ENCODE peak calls at places on chromosomes 3 and 15, in five cellular contexts. One of them, this sample, is unnamed.
A peak's percentile ranks its signal among the peaks of the same experiment; 100 is the strongest.

GRCh38 chr3:102233881-102234280 is 200.9 kb upstream of the ZPLD1 start:
- DNase-seq in AG09319: no peak
- DNase-seq in HFFc6: no peak
- DNase-seq in heart right ventricle: no peak
- DNase-seq in GM23338: no peak
- DNase-seq in this sample: no peak

GRCh38 chr3:177946965-177947364 is 589.3 kb upstream of the KCNMB2 start:
- DNase-seq in AG09319: peak; percentile 62
- DNase-seq in HFFc6: no peak
- DNase-seq in heart right ventricle: no peak
- DNase-seq in GM23338: no peak
- DNase-seq in this sample: no peak

GRCh38 chr15:94070341-94071275 is 160.8 kb upstream of the MCTP2 start:
- DNase-seq in AG09319: no peak
- DNase-seq in HFFc6: peak; percentile 41
- DNase-seq in heart right ventricle: no peak
- DNase-seq in GM23338: peak; percentile 31
- DNase-seq in this sample: peak; percentile 24

GRCh38 chr3:134364061-134364935 is 9.9 kb downstream of the AMOTL2 start:
- DNase-seq in AG09319: peak; percentile 93
- DNase-seq in HFFc6: peak; percentile 97
- DNase-seq in heart right ventricle: peak; percentile 94
- DNase-seq in GM23338: peak; percentile 99
- DNase-seq in this sample: peak; percentile 89

GRCh38 chr15:29345549-29346525 is 76.2 kb upstream of the NSMCE3 start:
- DNase-seq in AG09319: no peak
- DNase-seq in HFFc6: no peak
- DNase-seq in heart right ventricle: no peak
- DNase-seq in GM23338: peak; percentile 85
- DNase-seq in this sample: no peak

GRCh38 chr3:188476930-188477329 is 323.0 kb downstream of the LPP start:
- DNase-seq in AG09319: no peak
- DNase-seq in HFFc6: no peak
- DNase-seq in heart right ventricle: no peak
- DNase-seq in GM23338: peak; percentile 21
- DNase-seq in this sample: no peak

GRCh38 chr3:64084640-64085039 is 61.3 kb upstream of the PSMD6 start:
- DNase-seq in AG09319: no peak
- DNase-seq in HFFc6: peak; percentile 96
- DNase-seq in heart right ventricle: no peak
- DNase-seq in GM23338: no peak
- DNase-seq in this sample: no peak

GRCh38 chr15:30984542-30984941 is 6.9 kb downstream of the MTMR10 start:
- DNase-seq in AG09319: no peak
- DNase-seq in HFFc6: no peak
- DNase-seq in heart right ventricle: no peak
- DNase-seq in GM23338: no peak
- DNase-seq in this sample: no peak

GRCh38 chr15:78110096-78110495 is 17.7 kb downstream of the SH2D7 start:
- DNase-seq in AG09319: no peak
- DNase-seq in HFFc6: no peak
- DNase-seq in heart right ventricle: no peak
- DNase-seq in GM23338: no peak
- DNase-seq in this sample: no peak

GRCh38 chr3:154060606-154061380 is 60.4 kb upstream of the ARHGEF26 start:
- DNase-seq in AG09319: peak; percentile 51
- DNase-seq in HFFc6: no peak
- DNase-seq in heart right ventricle: no peak
- DNase-seq in GM23338: peak; percentile 59
- DNase-seq in this sample: peak; percentile 13

GRCh38 chr3:71517206-71517855 is 66.2 kb downstream of the FOXP1 start:
- DNase-seq in AG09319: no peak
- DNase-seq in HFFc6: no peak
- DNase-seq in heart right ventricle: no peak
- DNase-seq in GM23338: no peak
- DNase-seq in this sample: no peak

GRCh38 chr3:69791919-69792399 is 52.7 kb downstream of the MITF start:
- DNase-seq in AG09319: peak; percentile 28
- DNase-seq in HFFc6: peak; percentile 70
- DNase-seq in heart right ventricle: no peak
- DNase-seq in GM23338: peak; percentile 29
- DNase-seq in this sample: no peak

GRCh38 chr3:188320757-188321156 is 166.8 kb downstream of the LPP start:
- DNase-seq in AG09319: no peak
- DNase-seq in HFFc6: peak; percentile 80
- DNase-seq in heart right ventricle: no peak
- DNase-seq in GM23338: no peak
- DNase-seq in this sample: no peak

GRCh38 chr15:96817900-96818299 is 487.4 kb downstream of the NR2F2 start:
- DNase-seq in AG09319: no peak
- DNase-seq in HFFc6: no peak
- DNase-seq in heart right ventricle: no peak
- DNase-seq in GM23338: no peak
- DNase-seq in this sample: no peak

GRCh38 chr3:143286392-143287010 is 166.9 kb downstream of the CHST2 start:
- DNase-seq in AG09319: no peak
- DNase-seq in HFFc6: no peak
- DNase-seq in heart right ventricle: no peak
- DNase-seq in GM23338: no peak
- DNase-seq in this sample: no peak

GRCh38 chr3:113279686-113280085 is 68.3 kb downstream of the BOC start:
- DNase-seq in AG09319: no peak
- DNase-seq in HFFc6: no peak
- DNase-seq in heart right ventricle: no peak
- DNase-seq in GM23338: peak; percentile 32
- DNase-seq in this sample: no peak

GRCh38 chr3:99213019-99213418 is 311.5 kb upstream of the DCBLD2 start:
- DNase-seq in AG09319: no peak
- DNase-seq in HFFc6: no peak
- DNase-seq in heart right ventricle: no peak
- DNase-seq in GM23338: no peak
- DNase-seq in this sample: no peak

DNA sequence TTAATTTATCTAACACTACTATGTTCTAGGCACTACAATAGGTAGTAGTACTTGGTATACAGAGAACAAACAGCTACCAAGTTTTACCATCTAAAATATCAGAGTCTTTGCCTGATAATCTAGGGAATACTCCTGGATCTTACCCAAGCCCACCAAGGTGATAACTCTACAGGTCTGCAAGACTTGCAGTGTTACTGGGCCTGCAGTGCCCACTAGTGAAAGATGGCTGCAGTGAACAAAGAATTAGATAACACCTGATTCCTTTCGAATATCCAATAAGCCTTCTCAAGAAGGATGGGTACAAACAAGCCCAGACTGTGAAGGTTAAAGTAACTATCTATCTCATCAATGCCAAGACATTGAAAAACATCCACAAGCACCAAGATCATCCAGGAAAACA is 317.0 kb upstream of the DCBLD2 start:
- DNase-seq in AG09319: no peak
- DNase-seq in HFFc6: no peak
- DNase-seq in heart right ventricle: no peak
- DNase-seq in GM23338: peak; percentile 26
- DNase-seq in this sample: no peak
- TF ChIP-seq CTCF in AG09319: no peak
- TF ChIP-seq CTCF in HFFc6: no peak
- TF ChIP-seq CTCF in heart right ventricle: no peak
- TF ChIP-seq CTCF in GM23338: peak; percentile 38
- TF ChIP-seq CTCF in this sample: no peak

DNA sequence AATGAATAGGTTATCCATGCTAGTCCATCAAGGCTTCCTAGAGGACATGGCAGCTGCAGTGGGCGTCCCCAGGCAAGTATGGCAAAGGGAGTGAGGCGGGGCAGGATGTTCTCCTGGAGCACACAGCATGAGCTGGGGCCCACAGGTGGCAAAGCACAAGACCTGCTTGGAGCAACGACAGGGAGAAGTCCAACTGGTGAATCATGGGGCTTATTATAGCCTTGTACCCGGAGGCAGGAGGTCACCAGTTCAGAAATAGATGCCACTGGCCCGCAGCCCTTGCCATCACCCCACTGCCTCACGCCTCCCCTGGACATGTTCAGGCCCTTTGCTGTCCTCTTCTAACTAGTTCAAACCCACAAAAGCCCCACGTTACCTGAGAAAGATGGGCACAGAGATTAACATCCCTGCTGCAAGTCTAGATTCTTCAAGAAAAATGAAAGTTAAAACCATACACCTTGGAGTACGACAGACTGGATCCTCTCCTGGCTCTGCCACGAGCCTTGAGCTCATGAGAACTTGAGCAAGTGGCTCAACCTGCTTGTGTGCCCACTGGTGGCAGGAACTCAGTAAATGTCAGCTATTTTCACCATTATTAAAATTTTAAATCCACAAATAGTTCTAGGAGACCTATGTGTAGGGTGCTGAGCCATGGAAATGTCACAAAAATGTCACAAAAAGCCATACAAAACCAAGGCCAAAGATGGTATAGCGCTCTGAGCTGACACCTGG is 1.8 kb upstream of the SRGAP3 start:
- DNase-seq in AG09319: no peak
- DNase-seq in HFFc6: no peak
- DNase-seq in heart right ventricle: peak; percentile 50
- DNase-seq in GM23338: no peak
- DNase-seq in this sample: no peak
- TF ChIP-seq CTCF in AG09319: peak; percentile 0
- TF ChIP-seq CTCF in HFFc6: peak; percentile 66
- TF ChIP-seq CTCF in heart right ventricle: no peak
- TF ChIP-seq CTCF in GM23338: no peak
- TF ChIP-seq CTCF in this sample: peak; percentile 12

DNA sequence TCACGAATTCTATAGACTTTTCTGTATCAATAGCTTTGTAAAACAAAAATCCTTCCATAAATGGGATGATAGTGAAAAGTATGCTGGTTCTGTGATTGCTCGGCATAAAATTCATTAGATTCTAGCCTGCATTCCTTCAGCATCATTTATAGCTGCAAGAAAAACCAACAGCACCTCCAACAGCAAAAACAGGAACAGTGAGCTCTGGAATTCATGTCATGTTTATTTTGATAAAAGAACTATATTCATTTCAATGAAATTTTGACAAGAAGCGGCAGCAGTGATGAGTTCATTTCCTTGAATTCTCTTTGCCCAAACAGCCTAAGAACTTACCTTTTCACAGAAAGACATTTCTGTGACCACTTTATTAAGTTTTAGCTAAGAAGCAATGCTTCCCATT is 515.2 kb upstream of the CCDC54 start:
- DNase-seq in AG09319: no peak
- DNase-seq in HFFc6: peak; percentile 63
- DNase-seq in heart right ventricle: no peak
- DNase-seq in GM23338: no peak
- DNase-seq in this sample: no peak
- TF ChIP-seq CTCF in AG09319: peak; percentile 47
- TF ChIP-seq CTCF in HFFc6: peak; percentile 61
- TF ChIP-seq CTCF in heart right ventricle: peak; percentile 19
- TF ChIP-seq CTCF in GM23338: no peak
- TF ChIP-seq CTCF in this sample: peak; percentile 49

DNA sequence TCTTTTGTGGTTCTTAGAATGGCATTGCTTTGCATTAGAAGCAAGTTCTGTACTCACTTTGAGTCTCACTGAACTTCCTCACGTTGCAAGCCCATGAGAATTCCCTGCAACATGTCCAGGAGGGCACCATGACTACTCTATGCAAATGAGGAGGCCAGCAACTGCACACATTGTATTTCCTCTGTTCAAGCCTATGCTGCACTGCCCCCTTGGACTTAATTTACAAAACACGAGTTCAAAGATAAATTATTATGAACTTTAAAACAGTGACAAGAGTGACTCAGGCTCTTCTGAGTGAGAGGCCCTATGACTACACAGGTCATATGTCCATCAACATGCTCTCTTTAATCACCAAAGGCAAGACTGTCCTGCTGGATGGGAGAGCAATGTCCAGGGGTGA is 484.2 kb upstream of the ATP11B start:
- DNase-seq in AG09319: no peak
- DNase-seq in HFFc6: no peak
- DNase-seq in heart right ventricle: no peak
- DNase-seq in GM23338: no peak
- DNase-seq in this sample: no peak
- TF ChIP-seq CTCF in AG09319: no peak
- TF ChIP-seq CTCF in HFFc6: no peak
- TF ChIP-seq CTCF in heart right ventricle: no peak
- TF ChIP-seq CTCF in GM23338: no peak
- TF ChIP-seq CTCF in this sample: no peak

DNA sequence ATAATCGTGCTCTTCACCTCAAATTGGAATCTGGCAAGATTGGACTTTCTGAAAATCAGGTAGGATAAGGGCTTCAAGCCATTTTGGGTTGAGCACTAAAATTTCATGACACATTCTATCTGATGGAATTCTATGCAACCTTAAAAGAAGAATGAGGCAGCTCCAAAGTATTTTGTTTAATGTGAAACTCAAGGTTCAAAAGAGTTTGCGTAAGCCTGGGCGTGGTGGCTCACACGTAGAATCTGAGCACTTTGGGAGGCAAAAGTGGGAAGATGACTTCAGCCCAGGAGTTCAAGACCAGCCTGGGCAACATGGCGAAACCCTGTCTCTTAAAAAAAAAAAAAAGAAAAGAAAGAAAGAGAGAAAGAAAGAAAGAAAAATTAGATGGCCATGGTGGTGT is 3.6 kb upstream of the PLA1A start:
- DNase-seq in AG09319: no peak
- DNase-seq in HFFc6: no peak
- DNase-seq in heart right ventricle: no peak
- DNase-seq in GM23338: no peak
- DNase-seq in this sample: no peak
- TF ChIP-seq CTCF in AG09319: no peak
- TF ChIP-seq CTCF in HFFc6: no peak
- TF ChIP-seq CTCF in heart right ventricle: no peak
- TF ChIP-seq CTCF in GM23338: no peak
- TF ChIP-seq CTCF in this sample: no peak

DNA sequence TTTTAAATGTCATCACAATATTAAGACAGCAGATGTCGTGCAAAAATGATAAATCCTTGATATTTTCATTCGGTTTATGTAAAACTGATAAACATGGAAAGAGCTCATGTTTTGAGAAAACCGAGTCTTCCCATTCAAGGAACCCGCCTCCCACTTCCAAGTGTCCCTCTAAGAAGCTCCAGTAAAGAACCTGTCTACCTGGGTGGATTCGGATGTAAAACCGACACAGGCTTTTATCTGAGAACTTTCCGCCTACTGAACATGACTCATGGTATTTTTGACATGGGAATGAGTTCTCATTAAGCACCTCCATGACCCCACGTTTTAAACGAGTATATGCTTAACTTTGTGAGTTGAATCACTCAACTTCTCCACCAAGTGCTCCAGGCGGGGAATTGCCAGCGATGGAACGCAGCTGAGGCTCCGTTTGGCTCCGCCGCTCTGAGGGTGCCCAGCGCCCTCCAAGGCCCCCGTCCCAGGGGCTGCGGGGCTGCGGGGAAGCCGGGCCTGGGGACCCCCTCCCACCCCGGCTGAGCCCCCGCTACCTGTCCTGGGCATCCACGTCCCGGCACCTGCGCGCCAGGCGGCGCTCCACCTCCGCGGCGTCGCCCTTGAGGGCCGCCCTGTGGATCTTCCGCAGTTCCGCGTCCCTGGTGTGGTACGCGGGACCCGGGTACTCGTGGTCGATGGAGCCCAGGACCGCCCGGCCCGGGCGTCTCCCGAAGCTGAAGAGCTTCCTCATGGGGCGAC is 119.9 kb downstream of the LMLN start:
- DNase-seq in AG09319: no peak
- DNase-seq in HFFc6: no peak
- DNase-seq in heart right ventricle: peak; percentile 21
- DNase-seq in GM23338: peak; percentile 63
- DNase-seq in this sample: no peak
- TF ChIP-seq CTCF in AG09319: no peak
- TF ChIP-seq CTCF in HFFc6: no peak
- TF ChIP-seq CTCF in heart right ventricle: no peak
- TF ChIP-seq CTCF in GM23338: no peak
- TF ChIP-seq CTCF in this sample: no peak

This sample was measured in BJ.